ENCODE peak calls at places on chromosomes 7 and 10, in four cellular contexts. L, W, S and H are unnamed samples.

GRCh38 chr10:90775351-90776028 is 82.3 kb downstream of the HTR7 start:
- DNase-seq in L (no peak), W (peak), S (peak), H (no peak)

GRCh38 chr7:51067757-51068156 is 248.9 kb downstream of the COBL start:
- DNase-seq in L (peak), W (peak), S (peak), H (peak)

GRCh38 chr10:101066146-101066889 is 4.5 kb downstream of the KAZALD1 start:
- DNase-seq in L (peak), W (peak), S (peak), H (peak)

GRCh38 chr7:40401406-40401805 is 266.6 kb downstream of the SUGCT start:
- DNase-seq in L (no peak), W (no peak), S (peak), H (no peak)

GRCh38 chr10:60305394-60305892 is 84.2 kb downstream of the ANK3 start:
- DNase-seq in L (no peak), W (no peak), S (peak), H (no peak)

GRCh38 chr7:142787034-142787768 is 16.4 kb downstream of the PRSS2 start:
- DNase-seq in L (no peak), W (no peak), S (no peak), H (no peak)

GRCh38 chr7:152894295-152895170 is 135.0 kb downstream of the ACTR3B start:
- DNase-seq in L (peak), W (peak), S (no peak), H (peak)

GRCh38 chr10:105734479-105734878 is 1093.4 kb downstream of the SORCS3 start:
- DNase-seq in L (no peak), W (no peak), S (no peak), H (no peak)

GRCh38 chr7:64794171-64794844 is at the start of gene ZNF138:
- DNase-seq in L (peak), W (peak), S (peak), H (peak)

GRCh38 chr7:66741-67140 is 125.6 kb upstream of the FAM20C start:
- DNase-seq in L (no peak), W (no peak), S (no peak), H (no peak)

GRCh38 chr7:13077466-13077865 is 390.0 kb downstream of the ARL4A start:
- DNase-seq in L (no peak), W (no peak), S (peak), H (no peak)

GRCh38 chr10:58438340-58438739 is 53.1 kb downstream of the TFAM start:
- DNase-seq in L (no peak), W (no peak), S (peak), H (no peak)

GRCh38 chr10:91957091-91957490 is 33.5 kb downstream of the BTAF1 start:
- DNase-seq in L (no peak), W (no peak), S (no peak), H (no peak)

GRCh38 chr10:68598978-68599753 is 39.0 kb downstream of the TET1 start:
- DNase-seq in L (no peak), W (peak), S (peak), H (peak)

GRCh38 chr10:34046651-34047050 is 712.2 kb upstream of the NRP1 start:
- DNase-seq in L (no peak), W (no peak), S (no peak), H (no peak)

GRCh38 chr7:20064181-20064970 is 152.8 kb downstream of the MACC1 start:
- DNase-seq in L (peak), W (no peak), S (no peak), H (no peak)

GRCh38 chr10:75857896-75858295 is 426.5 kb downstream of the LRMDA start:
- DNase-seq in L (no peak), W (no peak), S (no peak), H (no peak)

GRCh38 chr10:111077715-111078504 is 1.1 kb downstream of the ADRA2A start:
- DNase-seq in L (no peak), W (no peak), S (no peak), H (peak)

GRCh38 chr7:2248984-2249694 is 7.1 kb downstream of the NUDT1 start:
- DNase-seq in L (no peak), W (peak), S (peak), H (peak)

GRCh38 chr10:122974034-122974433 is 6.2 kb upstream of the PSTK start:
- DNase-seq in L (no peak), W (no peak), S (peak), H (no peak)

GRCh38 chr7:124051978-124052377 is 19.1 kb upstream of the TMEM229A start:
- DNase-seq in L (no peak), W (no peak), S (no peak), H (no peak)

GRCh38 chr10:130301026-130301892 is 165.1 kb downstream of the GLRX3 start:
- DNase-seq in L (no peak), W (no peak), S (no peak), H (no peak)

GRCh38 chr7:55509322-55509721 is 63.0 kb downstream of the VOPP1 start:
- DNase-seq in L (no peak), W (peak), S (peak), H (no peak)

GRCh38 chr10:15605740-15606369 is 113.9 kb downstream of the ITGA8 start:
- DNase-seq in L (no peak), W (no peak), S (no peak), H (no peak)

GRCh38 chr7:12508005-12508404 is 62.5 kb upstream of the SCIN start:
- DNase-seq in L (no peak), W (no peak), S (no peak), H (no peak)

GRCh38 chr10:70232155-70232858 is 922 bp downstream of the PPA1 start:
- DNase-seq in L (peak), W (peak), S (peak), H (no peak)

GRCh38 chr10:75405201-75406143 is 3.9 kb upstream of the ZNF503 start:
- DNase-seq in L (peak), W (peak), S (no peak), H (peak)

GRCh38 chr7:137996386-137996851 is 5.5 kb downstream of the CREB3L2 start:
- DNase-seq in L (no peak), W (no peak), S (peak), H (no peak)

GRCh38 chr10:100969175-100970075 is at the start of gene SEMA4G:
- DNase-seq in L (peak), W (peak), S (peak), H (peak)

GRCh38 chr7:108196004-108196403 is 65.8 kb upstream of the LAMB4 start:
- DNase-seq in L (no peak), W (no peak), S (no peak), H (no peak)

GRCh38 chr10:30688456-30688855 is 58.9 kb upstream of the LYZL2 start:
- DNase-seq in L (no peak), W (no peak), S (no peak), H (no peak)
- H2BK120ac ChIP-seq in L (no peak), W (no peak), S (no peak), H (no peak)

DNA sequence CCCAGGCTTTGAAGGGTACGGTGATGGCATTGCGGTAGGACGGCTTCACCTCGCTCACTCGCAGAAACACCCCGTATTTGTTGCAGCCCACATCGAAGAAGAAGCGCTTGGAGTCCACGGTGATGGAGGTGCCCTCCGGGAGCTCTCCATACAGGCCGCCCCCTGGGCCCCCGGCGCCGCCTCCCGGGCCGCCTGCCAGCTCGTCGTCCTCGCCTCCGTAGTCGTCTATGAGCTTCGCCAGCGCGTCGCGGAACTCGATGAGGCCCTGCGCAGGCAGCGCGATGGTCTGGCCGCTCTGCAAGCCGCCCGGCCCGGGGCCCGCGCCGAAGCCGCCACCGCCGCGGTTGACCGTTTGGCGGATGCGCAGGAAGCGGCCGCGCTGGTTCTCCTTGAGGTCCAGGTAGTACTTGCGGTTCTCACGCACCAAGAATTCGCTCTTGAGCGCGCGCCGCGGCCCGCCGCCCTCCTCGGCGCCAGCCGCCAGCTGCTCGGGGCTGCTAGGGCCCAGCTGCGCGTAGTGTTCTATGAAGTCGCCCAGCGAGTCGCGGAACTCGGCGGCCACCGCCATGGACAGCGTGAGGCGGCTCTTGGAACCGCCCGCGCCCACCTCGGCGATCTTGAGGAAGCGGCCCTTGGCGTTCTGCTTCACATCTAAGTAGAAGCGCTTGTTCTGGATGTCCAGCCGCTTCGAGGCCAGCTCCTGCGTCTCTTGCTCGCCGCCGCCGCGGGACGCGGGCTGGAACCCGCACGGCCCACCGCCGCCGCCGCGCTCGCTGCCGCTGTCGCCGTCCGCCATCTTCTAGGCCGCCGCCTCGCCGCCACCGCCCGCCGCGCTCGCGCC is 557 bp downstream of the PURB start:
- DNase-seq in L (peak), W (peak), S (peak), H (peak)
- H2BK120ac ChIP-seq in L (no peak), W (no peak), S (peak), H (no peak)

GRCh38 chr10:128573936-128574335 is 447.7 kb upstream of the MKI67 start:
- DNase-seq in L (no peak), W (no peak), S (no peak), H (no peak)
- H2BK120ac ChIP-seq in L (no peak), W (no peak), S (no peak), H (no peak)

GRCh38 chr7:76072243-76073148 is 24.6 kb downstream of the MDH2 start:
- DNase-seq in L (no peak), W (no peak), S (no peak), H (peak)

GRCh38 chr7:76073335-76073990 is 25.6 kb downstream of the MDH2 start:
- DNase-seq in L (no peak), W (peak), S (no peak), H (peak)

GRCh38 chr7:76074306-76074971 is 26.5 kb downstream of the MDH2 start:
- DNase-seq in L (no peak), W (no peak), S (no peak), H (no peak)

GRCh38 chr7:76069238-76069638 is 21.3 kb downstream of the MDH2 start:
- DNase-seq in L (no peak), W (peak), S (peak), H (peak)

DNA sequence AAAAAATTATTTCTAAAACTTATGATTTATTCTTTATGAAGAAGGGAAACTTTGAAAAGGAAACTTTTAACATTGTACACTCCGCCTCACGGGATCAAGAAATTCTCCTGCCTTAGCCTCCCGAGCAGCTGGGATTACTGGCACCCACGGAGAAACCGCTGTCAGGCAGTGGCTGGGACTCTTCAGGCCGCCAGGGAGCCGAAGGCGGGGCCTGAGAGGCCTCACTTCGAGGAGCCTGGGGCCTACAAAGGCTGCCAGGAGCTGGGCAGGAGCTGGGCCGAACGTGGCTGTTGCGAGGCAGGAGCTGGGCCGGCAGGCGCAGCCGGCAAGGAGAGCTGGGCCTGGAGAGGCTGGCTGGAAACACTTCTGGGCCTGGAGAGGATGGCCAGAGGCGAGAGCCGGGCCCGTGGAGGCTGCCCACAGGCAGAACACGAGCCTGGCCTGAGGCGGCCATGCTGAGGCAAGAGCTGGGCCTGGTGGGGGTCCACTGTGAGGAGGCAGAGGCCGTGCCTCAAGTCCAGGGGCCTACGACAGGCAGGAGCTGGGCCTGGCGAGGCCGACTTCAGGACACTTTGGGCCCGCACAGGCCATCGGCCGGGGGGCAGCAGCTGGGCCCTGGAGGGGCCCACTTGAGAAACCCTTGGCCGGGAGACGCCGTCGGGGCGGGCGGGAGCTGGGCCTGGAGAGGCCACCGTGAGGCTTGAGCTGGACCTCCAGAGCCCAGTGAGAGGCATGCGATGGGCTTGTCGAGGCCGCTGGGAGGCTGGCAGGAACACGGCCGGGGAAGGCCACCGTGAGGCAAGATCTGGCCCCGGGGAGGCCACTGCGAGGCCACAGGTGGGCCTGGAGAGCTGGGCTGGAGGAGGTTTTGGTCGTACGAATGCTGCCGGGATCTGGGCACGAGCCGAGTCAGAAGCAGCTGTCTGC is 23.7 kb downstream of the MDH2 start:
- DNase-seq in L (no peak), W (no peak), S (peak), H (peak)
- H2BK120ac ChIP-seq in L (peak), W (no peak), S (peak), H (no peak)